ENCODE peak calls at places on chromosome 19, in ten cellular contexts. J is uterus, C is breast epithelium, P is BJ, H is progenitor cell of endocrine pancreas, X is cardiac fibroblast, Q is AG09309, M is AG10803, V is fibroblast of the aortic adventitia, A is MCF 10A. K is an unnamed sample.

GRCh38 chr19:56976995-56977906 is 136.7 kb upstream of the PEG3 start:
- DNase-seq in A (no peak), H (no peak), V (no peak), Q (no peak), J (no peak), X (no peak), M (no peak), C (no peak), P (no peak), K (no peak)

GRCh38 chr19:45161715-45162463 is 1.1 kb upstream of the NKPD1 start:
- DNase-seq in H (peak; percentile 62), V (peak; percentile 26), C (no peak), X (peak; percentile 56), J (no peak), Q (no peak), M (no peak), A (no peak), P (no peak), K (no peak)

GRCh38 chr19:40458597-40458974 is 7.0 kb downstream of the BLVRB start:
- DNase-seq in M (no peak), V (no peak), J (no peak), H (no peak), P (no peak), C (no peak), X (no peak), A (no peak), Q (no peak), K (no peak)

GRCh38 chr19:4059931-4060620 is 6.6 kb downstream of the ZBTB7A start:
- DNase-seq in V (peak; percentile 59), Q (no peak), A (peak; percentile 80), X (peak; percentile 63), J (peak; percentile 87), P (no peak), C (no peak), H (no peak), M (peak; percentile 42), K (no peak)

GRCh38 chr19:56155124-56155687 is 14.1 kb downstream of the ZNF444 start:
- DNase-seq in P (no peak), M (no peak), V (no peak), J (no peak), X (no peak), A (no peak), H (no peak), Q (no peak), C (no peak), K (no peak)

GRCh38 chr19:55014714-55015113 is 23.4 kb downstream of the GP6 start:
- DNase-seq in H (no peak), C (no peak), Q (no peak), V (no peak), A (no peak), P (no peak), J (peak; percentile 22), M (no peak), X (no peak), K (no peak)

GRCh38 chr19:56109216-56109615 is 11.9 kb downstream of the ZNF787 start:
- DNase-seq in P (no peak), V (peak; percentile 37), J (no peak), C (no peak), X (peak; percentile 47), M (peak; percentile 31), A (no peak), Q (no peak), H (no peak), K (no peak)

GRCh38 chr19:35206379-35206778 is 22.2 kb downstream of the FAM187B start:
- DNase-seq in H (no peak), C (no peak), Q (no peak), X (no peak), J (no peak), P (no peak), V (no peak), M (no peak), A (no peak), K (no peak)

GRCh38 chr19:18380843-18381242 is 5.1 kb upstream of the GDF15 start:
- DNase-seq in J (no peak), V (no peak), M (no peak), Q (no peak), X (no peak), A (no peak), C (no peak), P (no peak), H (no peak), K (no peak)

GRCh38 chr19:48258350-48258749 is 2.6 kb upstream of the CARD8 start:
- DNase-seq in H (no peak), A (no peak), C (no peak), J (no peak), M (no peak), Q (no peak), P (no peak), X (peak; percentile 35), V (peak; percentile 3), K (no peak)

GRCh38 chr19:45574526-45574925 is 10.1 kb downstream of the OPA3 start:
- DNase-seq in A (no peak), V (no peak), J (no peak), C (no peak), Q (no peak), H (no peak), M (no peak), P (no peak), X (no peak), K (no peak)

GRCh38 chr19:3692141-3693029 is 7.9 kb downstream of the PIP5K1C start:
- DNase-seq in X (no peak), J (no peak), P (no peak), C (no peak), H (no peak), M (no peak), V (no peak), Q (no peak), A (peak; percentile 19), K (no peak)

DNA sequence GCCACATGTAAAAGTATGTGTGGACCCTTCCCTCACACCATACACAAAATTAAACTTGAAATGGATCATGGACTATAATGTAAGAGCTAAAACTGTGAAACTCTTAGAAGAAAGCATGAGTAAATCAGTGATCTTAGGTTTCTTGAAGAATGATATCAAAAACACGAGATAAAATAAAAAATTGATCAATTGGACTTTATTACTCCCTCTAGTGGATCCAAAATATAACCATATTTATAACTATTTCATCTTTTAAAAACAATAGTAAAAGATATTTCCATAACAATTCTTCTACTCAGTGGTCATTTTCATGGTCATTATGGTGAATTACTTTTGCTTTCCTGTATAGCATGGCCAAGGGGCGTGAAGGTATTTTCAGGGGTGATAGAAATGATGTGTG is 174.6 kb upstream of the LSM14A start:
- DNase-seq in A (no peak), C (no peak), Q (no peak), J (no peak), P (no peak), X (no peak), H (no peak), M (no peak), V (peak; percentile 3), K (no peak)
- TF ChIP-seq CTCF in A (no peak), C (no peak), Q (peak; percentile 5), J (no peak), P (peak; percentile 16), X (no peak), H (peak; percentile 11), M (peak; percentile 28), V (peak; percentile 10), K (no peak)

DNA sequence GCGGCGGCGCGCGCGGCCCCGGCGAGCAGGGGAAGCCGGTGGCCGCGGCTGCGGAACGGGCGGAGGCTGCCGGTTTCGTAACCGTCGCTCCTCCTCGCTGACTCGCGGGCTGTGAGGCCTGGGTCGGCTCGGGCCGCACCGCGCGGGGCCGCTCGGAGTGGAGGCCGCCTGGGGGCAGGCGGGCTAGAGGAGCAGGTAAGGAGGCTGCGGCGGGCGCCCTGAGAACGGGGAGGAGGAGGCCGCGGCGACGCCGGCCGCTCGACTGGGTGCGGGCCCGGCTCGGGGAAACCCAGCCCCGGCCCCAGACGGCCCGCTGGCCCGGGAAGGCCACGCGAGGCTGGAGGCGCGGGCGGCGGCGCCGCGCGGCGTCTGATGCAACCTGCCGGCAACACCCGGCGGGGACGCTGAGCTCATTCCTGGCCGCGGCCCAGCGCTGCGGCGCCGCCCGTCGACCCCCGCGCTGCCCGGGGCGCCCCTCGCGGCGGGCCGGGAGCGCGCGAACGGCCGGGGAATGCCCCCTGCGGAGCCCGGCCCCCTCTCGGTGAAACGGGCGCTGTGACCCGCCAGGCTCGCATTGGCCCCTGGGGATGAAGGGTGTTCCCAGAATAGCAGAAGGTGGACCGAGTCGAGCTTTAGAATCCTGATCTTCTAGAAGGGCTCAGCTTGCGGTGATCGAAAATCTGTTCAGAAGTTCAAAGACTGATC is at the start of gene CEBPG:
- DNase-seq in Q (no peak), J (peak; percentile 48), P (no peak), C (no peak), V (peak; percentile 69), H (peak; percentile 69), X (peak; percentile 72), M (peak; percentile 77), A (peak; percentile 91), K (no peak)
- TF ChIP-seq CTCF in Q (no peak), J (peak; percentile 12), P (peak; percentile 17), C (no peak), V (peak; percentile 16), H (peak; percentile 48), X (no peak), M (no peak), A (no peak), K (no peak)

GRCh38 chr19:28632357-28633076 is 580.4 kb downstream of the UQCRFS1 start:
- DNase-seq in X (no peak), C (no peak), H (no peak), Q (no peak), P (no peak), A (no peak), V (no peak), M (no peak), J (no peak), K (no peak)

GRCh38 chr19:28631931-28632330 is 581.0 kb downstream of the UQCRFS1 start:
- DNase-seq in V (no peak), C (no peak), H (no peak), J (no peak), A (no peak), P (no peak), X (no peak), M (no peak), Q (no peak), K (no peak)

GRCh38 chr19:28634837-28635236 is 578.1 kb downstream of the UQCRFS1 start:
- DNase-seq in J (no peak), Q (no peak), A (no peak), C (no peak), P (no peak), V (no peak), H (no peak), X (no peak), M (no peak), K (no peak)

GRCh38 chr19:28633223-28634030 is 579.5 kb downstream of the UQCRFS1 start:
- DNase-seq in V (peak; percentile 78), P (peak; percentile 3), J (no peak), M (peak; percentile 50), H (peak; percentile 54), A (no peak), X (peak; percentile 52), C (no peak), Q (peak; percentile 39), K (no peak)

DNA sequence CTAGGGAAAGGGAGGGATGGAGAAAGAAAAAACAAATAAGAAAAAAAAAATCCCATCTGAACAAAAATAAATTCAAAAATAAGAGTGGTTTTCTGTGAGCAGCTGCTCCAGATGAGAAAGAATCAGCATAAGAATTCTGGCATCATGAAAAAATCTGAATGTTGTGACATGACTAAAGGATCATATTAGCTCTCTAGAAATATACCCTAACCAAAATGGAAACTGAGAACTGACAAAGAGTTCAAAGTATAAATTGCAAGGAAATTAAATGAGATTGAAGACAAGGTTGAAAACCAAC is 579.0 kb downstream of the UQCRFS1 start:
- DNase-seq in A (no peak), V (no peak), Q (no peak), X (no peak), C (no peak), H (no peak), J (no peak), M (no peak), P (no peak), K (no peak)
- TF ChIP-seq CTCF in A (no peak), V (no peak), Q (no peak), X (no peak), C (no peak), H (no peak), J (no peak), M (no peak), P (no peak), K (no peak)

GRCh38 chr19:9538183-9539058 is at the start of gene ZNF426:
- DNase-seq in P (peak; percentile 36), J (peak; percentile 83), Q (peak; percentile 56), H (peak; percentile 72), M (peak; percentile 88), X (peak; percentile 91), C (peak; percentile 71), V (peak; percentile 92), A (peak; percentile 72), K (peak; percentile 52)
- TF ChIP-seq CTCF in P (no peak), J (no peak), Q (no peak), H (no peak), M (no peak), X (no peak), C (no peak), V (no peak), A (no peak), K (no peak)